ENCODE peak calls at places on chromosome 22, in six cellular contexts. N is activated CD4-positive, alpha-beta T cell treated with anti-CD3 and anti-CD28 coated beads, Interleukin-2, amount 50 U/mL, for 4 hours; H is AG08395; T is GOT3; K is ACHN; W is brain pericyte. C is an unnamed sample.

GRCh38 chr22:29190915-29191314 is 14.8 kb upstream of the EMID1 start:
- DNase-seq in N (no peak), H (no peak), T (no peak), K (no peak), W (no peak), C (no peak)

GRCh38 chr22:34972498-34972897 is 93.5 kb upstream of the ISX start:
- DNase-seq in N (no peak), H (no peak), T (no peak), K (no peak), W (no peak), C (no peak)

GRCh38 chr22:22536916-22537315 is 16.8 kb upstream of the ZNF280A start:
- DNase-seq in N (no peak), H (no peak), T (no peak), K (no peak), W (no peak), C (no peak)

GRCh38 chr22:20606041-20606783 is 98.8 kb downstream of the MED15 start:
- DNase-seq in N (peak), H (peak), T (no peak), K (peak), W (no peak), C (peak)

GRCh38 chr22:20297414-20298109 is 22.3 kb downstream of the DGCR6L start:
- DNase-seq in N (no peak), H (no peak), T (no peak), K (no peak), W (no peak), C (no peak)

GRCh38 chr22:27105142-27106025 is 448.0 kb downstream of the MIAT start:
- DNase-seq in N (no peak), H (peak), T (no peak), K (no peak), W (peak), C (no peak)

GRCh38 chr22:50146440-50147228 is 23.9 kb upstream of the PANX2 start:
- DNase-seq in N (no peak), H (peak), T (peak), K (peak), W (no peak), C (no peak)

GRCh38 chr22:39244496-39245129 is at the start of gene PDGFB:
- DNase-seq in N (no peak), H (no peak), T (no peak), K (peak), W (no peak), C (no peak)

GRCh38 chr22:44045171-44045570 is 21.1 kb downstream of the PARVB start:
- DNase-seq in N (no peak), H (peak), T (no peak), K (no peak), W (no peak), C (no peak)

GRCh38 chr22:48579035-48579914 is 1248.4 kb downstream of the BRD1 start:
- DNase-seq in N (no peak), H (no peak), T (no peak), K (no peak), W (no peak), C (no peak)